ENCODE peak calls at places on chromosomes 2 and 18, in ten cellular contexts. One of them, this sample, is unnamed.

GRCh38 chr2:84876369-84876768 is 4.5 kb downstream of the TRABD2A start:
- DNase-seq in K562: no peak
- DNase-seq in amniotic stem cell: no peak
- DNase-seq in sciatic nerve: no peak
- DNase-seq in NCI-H1092 treated with DMSO at 0.1 percent for 48 hours: no peak
- DNase-seq in memory B cell: no peak
- DNase-seq in kidney: no peak
- DNase-seq in ELR: no peak
- DNase-seq in GM23248: no peak
- DNase-seq in substantia nigra: no peak
- DNase-seq in this sample: no peak

GRCh38 chr18:14075196-14075595 is 57.0 kb downstream of the ZNF519 start:
- DNase-seq in amniotic stem cell: no peak
- DNase-seq in kidney: no peak
- DNase-seq in NCI-H1092 treated with DMSO at 0.1 percent for 48 hours: no peak
- DNase-seq in sciatic nerve: no peak
- DNase-seq in ELR: no peak
- DNase-seq in memory B cell: no peak
- DNase-seq in substantia nigra: no peak
- DNase-seq in K562: no peak
- DNase-seq in GM23248: no peak
- DNase-seq in this sample: no peak

GRCh38 chr18:23143871-23144270 is 8.6 kb downstream of the CABLES1 start:
- DNase-seq in amniotic stem cell: no peak
- DNase-seq in kidney: peak; percentile 83
- DNase-seq in GM23248: no peak
- DNase-seq in NCI-H1092 treated with DMSO at 0.1 percent for 48 hours: no peak
- DNase-seq in substantia nigra: no peak
- DNase-seq in ELR: no peak
- DNase-seq in sciatic nerve: no peak
- DNase-seq in K562: no peak
- DNase-seq in memory B cell: no peak
- DNase-seq in this sample: no peak

GRCh38 chr2:124165698-124166097 is 140.6 kb downstream of the CNTNAP5 start:
- DNase-seq in kidney: no peak
- DNase-seq in GM23248: no peak
- DNase-seq in sciatic nerve: no peak
- DNase-seq in substantia nigra: no peak
- DNase-seq in memory B cell: no peak
- DNase-seq in NCI-H1092 treated with DMSO at 0.1 percent for 48 hours: no peak
- DNase-seq in K562: no peak
- DNase-seq in ELR: no peak
- DNase-seq in amniotic stem cell: no peak
- DNase-seq in this sample: no peak

GRCh38 chr18:77136076-77136718 is 3.6 kb upstream of the MBP start:
- DNase-seq in substantia nigra: no peak
- DNase-seq in sciatic nerve: no peak
- DNase-seq in ELR: no peak
- DNase-seq in memory B cell: no peak
- DNase-seq in K562: no peak
- DNase-seq in NCI-H1092 treated with DMSO at 0.1 percent for 48 hours: no peak
- DNase-seq in amniotic stem cell: no peak
- DNase-seq in kidney: no peak
- DNase-seq in GM23248: no peak
- DNase-seq in this sample: no peak

GRCh38 chr18:9055185-9055584 is 47.3 kb upstream of the NDUFV2 start:
- DNase-seq in memory B cell: no peak
- DNase-seq in amniotic stem cell: peak; percentile 61
- DNase-seq in kidney: no peak
- DNase-seq in GM23248: peak; percentile 88
- DNase-seq in ELR: peak; percentile 84
- DNase-seq in substantia nigra: no peak
- DNase-seq in K562: peak; percentile 55
- DNase-seq in NCI-H1092 treated with DMSO at 0.1 percent for 48 hours: no peak
- DNase-seq in sciatic nerve: no peak
- DNase-seq in this sample: peak; percentile 48

GRCh38 chr2:43169091-43169936 is 57.1 kb downstream of the ZFP36L2 start:
- DNase-seq in ELR: no peak
- DNase-seq in substantia nigra: no peak
- DNase-seq in GM23248: no peak
- DNase-seq in K562: no peak
- DNase-seq in amniotic stem cell: no peak
- DNase-seq in kidney: peak; percentile 94
- DNase-seq in memory B cell: peak; percentile 51
- DNase-seq in sciatic nerve: no peak
- DNase-seq in NCI-H1092 treated with DMSO at 0.1 percent for 48 hours: no peak
- DNase-seq in this sample: no peak

GRCh38 chr2:121832372-121832771 is 76.9 kb downstream of the TSN start:
- DNase-seq in kidney: no peak
- DNase-seq in sciatic nerve: no peak
- DNase-seq in memory B cell: no peak
- DNase-seq in GM23248: no peak
- DNase-seq in amniotic stem cell: no peak
- DNase-seq in ELR: no peak
- DNase-seq in substantia nigra: no peak
- DNase-seq in K562: no peak
- DNase-seq in NCI-H1092 treated with DMSO at 0.1 percent for 48 hours: no peak
- DNase-seq in this sample: no peak

GRCh38 chr2:198710562-198710961 is 747.2 kb downstream of the SATB2 start:
- DNase-seq in GM23248: no peak
- DNase-seq in substantia nigra: no peak
- DNase-seq in NCI-H1092 treated with DMSO at 0.1 percent for 48 hours: no peak
- DNase-seq in sciatic nerve: no peak
- DNase-seq in memory B cell: no peak
- DNase-seq in ELR: no peak
- DNase-seq in kidney: no peak
- DNase-seq in K562: no peak
- DNase-seq in amniotic stem cell: no peak
- DNase-seq in this sample: no peak

GRCh38 chr18:3610188-3610708 is 160.3 kb downstream of the TGIF1 start:
- DNase-seq in ELR: no peak
- DNase-seq in substantia nigra: no peak
- DNase-seq in memory B cell: no peak
- DNase-seq in amniotic stem cell: no peak
- DNase-seq in GM23248: no peak
- DNase-seq in kidney: no peak
- DNase-seq in K562: no peak
- DNase-seq in NCI-H1092 treated with DMSO at 0.1 percent for 48 hours: no peak
- DNase-seq in sciatic nerve: peak; percentile 13
- DNase-seq in this sample: no peak

GRCh38 chr18:54671291-54671881 is 80.3 kb downstream of the DYNAP start:
- DNase-seq in kidney: no peak
- DNase-seq in sciatic nerve: no peak
- DNase-seq in GM23248: peak; percentile 54
- DNase-seq in K562: peak; percentile 34
- DNase-seq in substantia nigra: no peak
- DNase-seq in amniotic stem cell: peak; percentile 10
- DNase-seq in memory B cell: no peak
- DNase-seq in ELR: peak; percentile 63
- DNase-seq in NCI-H1092 treated with DMSO at 0.1 percent for 48 hours: peak; percentile 42
- DNase-seq in this sample: peak; percentile 8

GRCh38 chr2:70132244-70133126 is 45.2 kb downstream of the PCBP1 start:
- DNase-seq in kidney: no peak
- DNase-seq in ELR: peak; percentile 66
- DNase-seq in GM23248: peak; percentile 82
- DNase-seq in amniotic stem cell: no peak
- DNase-seq in memory B cell: peak; percentile 28
- DNase-seq in NCI-H1092 treated with DMSO at 0.1 percent for 48 hours: peak; percentile 85
- DNase-seq in substantia nigra: no peak
- DNase-seq in K562: peak; percentile 64
- DNase-seq in sciatic nerve: no peak
- DNase-seq in this sample: no peak

GRCh38 chr2:204265701-204266310 is 279.5 kb upstream of the PARD3B start:
- DNase-seq in amniotic stem cell: no peak
- DNase-seq in GM23248: no peak
- DNase-seq in kidney: no peak
- DNase-seq in K562: no peak
- DNase-seq in memory B cell: no peak
- DNase-seq in sciatic nerve: no peak
- DNase-seq in substantia nigra: peak; percentile 5
- DNase-seq in NCI-H1092 treated with DMSO at 0.1 percent for 48 hours: peak; percentile 91
- DNase-seq in ELR: no peak
- DNase-seq in this sample: no peak

GRCh38 chr2:176514276-176514675 is 245.0 kb downstream of the MTX2 start:
- DNase-seq in ELR: no peak
- DNase-seq in kidney: no peak
- DNase-seq in GM23248: no peak
- DNase-seq in sciatic nerve: no peak
- DNase-seq in substantia nigra: no peak
- DNase-seq in memory B cell: no peak
- DNase-seq in amniotic stem cell: no peak
- DNase-seq in NCI-H1092 treated with DMSO at 0.1 percent for 48 hours: no peak
- DNase-seq in K562: no peak
- DNase-seq in this sample: no peak

GRCh38 chr2:61855178-61855523 is 1.3 kb upstream of the FAM161A start:
- DNase-seq in substantia nigra: no peak
- DNase-seq in memory B cell: no peak
- DNase-seq in kidney: no peak
- DNase-seq in NCI-H1092 treated with DMSO at 0.1 percent for 48 hours: no peak
- DNase-seq in GM23248: no peak
- DNase-seq in sciatic nerve: no peak
- DNase-seq in K562: no peak
- DNase-seq in amniotic stem cell: no peak
- DNase-seq in ELR: peak; percentile 50
- DNase-seq in this sample: no peak

GRCh38 chr2:168198476-168199192 is 48.8 kb downstream of the STK39 start:
- DNase-seq in K562: no peak
- DNase-seq in amniotic stem cell: no peak
- DNase-seq in ELR: peak; percentile 79
- DNase-seq in kidney: no peak
- DNase-seq in substantia nigra: no peak
- DNase-seq in sciatic nerve: no peak
- DNase-seq in NCI-H1092 treated with DMSO at 0.1 percent for 48 hours: no peak
- DNase-seq in memory B cell: no peak
- DNase-seq in GM23248: peak; percentile 78
- DNase-seq in this sample: peak; percentile 69

GRCh38 chr18:46294751-46295150 is 190.6 kb downstream of the HAUS1 start:
- DNase-seq in GM23248: no peak
- DNase-seq in memory B cell: no peak
- DNase-seq in ELR: no peak
- DNase-seq in kidney: no peak
- DNase-seq in amniotic stem cell: no peak
- DNase-seq in substantia nigra: no peak
- DNase-seq in K562: no peak
- DNase-seq in sciatic nerve: no peak
- DNase-seq in NCI-H1092 treated with DMSO at 0.1 percent for 48 hours: no peak
- DNase-seq in this sample: no peak

This sample was measured in HS-5.